ENCODE peak calls at places on chromosome 15, in six cellular contexts. Q is psoas muscle; H is CD8-positive, alpha-beta T cell; C is body of pancreas; O is endodermal cell; V is MM.1S. R is an unnamed sample.

GRCh38 chr15:61216519-61216918 is 12.6 kb downstream of the RORA start:
- DNase-seq in C (no peak), Q (no peak), H (no peak), V (no peak), O (peak), R (peak)

GRCh38 chr15:79339588-79340314 is 28.8 kb downstream of the TMED3 start:
- DNase-seq in H (no peak), O (peak), Q (no peak), V (peak), C (no peak), R (no peak)

GRCh38 chr15:38220874-38221273 is 31.8 kb upstream of the SPRED1 start:
- DNase-seq in C (no peak), Q (no peak), V (no peak), H (no peak), O (no peak), R (no peak)

GRCh38 chr15:62109457-62109856 is 42.7 kb downstream of the C2CD4A start:
- DNase-seq in C (no peak), V (no peak), O (no peak), H (no peak), Q (no peak), R (no peak)

GRCh38 chr15:80578871-80579270 is 116.2 kb upstream of the ABHD17C start:
- DNase-seq in O (peak), C (no peak), V (no peak), Q (no peak), H (no peak), R (no peak)

GRCh38 chr15:56241374-56242085 is 2.1 kb downstream of the RFX7 start:
- DNase-seq in C (no peak), Q (no peak), O (no peak), V (peak), H (no peak), R (no peak)

GRCh38 chr15:94523873-94524272 is 292.5 kb downstream of the MCTP2 start:
- DNase-seq in C (no peak), H (no peak), O (no peak), V (no peak), Q (no peak), R (no peak)

GRCh38 chr15:23073890-23074631 is 34.7 kb upstream of the TUBGCP5 start:
- DNase-seq in C (peak), V (no peak), H (no peak), Q (no peak), O (no peak), R (no peak)

GRCh38 chr15:70487380-70487725 is 276.0 kb downstream of the UACA start:
- DNase-seq in V (peak), O (no peak), C (no peak), H (no peak), Q (no peak), R (no peak)

GRCh38 chr15:90947577-90948357 is 6.9 kb upstream of the RCCD1 start:
- DNase-seq in H (no peak), C (no peak), O (no peak), V (no peak), Q (no peak), R (no peak)

GRCh38 chr15:31377030-31377429 is 50.4 kb downstream of the KLF13 start:
- DNase-seq in V (no peak), H (no peak), C (peak), O (no peak), Q (no peak), R (peak)

GRCh38 chr15:89494941-89495637 is 1.3 kb downstream of the RHCG start:
- DNase-seq in O (peak), H (no peak), Q (no peak), V (peak), C (no peak), R (peak)

GRCh38 chr15:89492934-89493631 is 3.3 kb downstream of the RHCG start:
- DNase-seq in Q (no peak), V (no peak), C (peak), O (peak), H (no peak), R (no peak)

GRCh38 chr15:89495638-89496145 is 691 bp downstream of the RHCG start:
- DNase-seq in C (no peak), O (no peak), Q (no peak), V (peak), H (no peak), R (peak)

GRCh38 chr15:89492111-89492641 is 4.2 kb downstream of the RHCG start:
- DNase-seq in V (no peak), Q (no peak), H (no peak), O (peak), C (no peak), R (peak)

DNA sequence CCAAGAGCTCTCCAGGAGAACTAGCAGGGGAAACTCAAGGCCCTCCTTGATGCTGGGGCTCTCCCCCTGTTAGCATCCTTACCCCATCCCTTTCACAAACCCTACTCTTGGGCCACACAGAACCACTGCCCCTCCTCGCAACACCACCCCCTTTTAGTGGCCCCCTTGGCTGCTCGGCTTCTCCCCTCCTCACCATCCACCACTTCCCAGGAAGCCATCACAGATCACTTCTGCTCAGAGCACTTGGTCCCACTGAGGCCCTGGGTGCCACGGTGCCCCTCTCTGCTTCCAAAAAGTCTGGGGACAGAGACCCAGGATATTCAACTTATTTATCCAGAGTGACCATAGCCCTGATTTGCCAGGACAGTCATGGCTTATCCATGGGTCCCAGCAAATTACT is 2.4 kb downstream of the RHCG start:
- DNase-seq in C (no peak), H (no peak), O (no peak), Q (no peak), V (no peak), R (no peak)
- H3K27ac ChIP-seq in C (no peak), H (no peak), O (no peak), Q (no peak), V (no peak), R (no peak)

GRCh38 chr15:101024111-101024695 is 105.0 kb downstream of the LRRK1 start:
- DNase-seq in H (no peak), C (no peak), V (no peak), Q (no peak), O (peak), R (no peak)
- H3K27ac ChIP-seq in H (no peak), C (peak), V (no peak), Q (peak), O (no peak), R (no peak)

GRCh38 chr15:84869510-84869909 is 15.0 kb upstream of the SLC28A1 start:
- DNase-seq in V (no peak), O (no peak), C (no peak), Q (no peak), H (no peak), R (no peak)
- H3K27ac ChIP-seq in V (no peak), O (no peak), C (no peak), Q (no peak), H (no peak), R (no peak)

DNA sequence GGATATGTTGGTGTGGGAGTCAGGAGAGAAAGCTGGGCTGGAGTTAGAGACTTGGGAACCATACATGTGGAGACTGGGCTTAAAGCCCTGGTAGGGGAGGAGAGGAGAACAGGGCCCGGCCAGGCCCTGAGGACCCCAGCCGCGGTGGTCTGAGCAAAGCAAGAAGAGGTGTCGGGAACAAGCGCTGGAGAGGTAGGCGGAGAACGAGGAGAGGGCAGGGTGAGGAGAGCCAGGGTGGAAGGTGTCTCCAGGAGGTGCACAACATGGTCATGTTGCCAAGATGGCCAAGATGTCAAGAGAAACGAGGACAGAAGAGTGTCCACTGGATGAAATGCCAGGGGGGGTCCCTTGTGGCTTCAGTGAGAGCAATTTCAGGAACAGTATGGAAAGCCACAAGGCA is 5.5 kb downstream of the CHAC1 start:
- DNase-seq in C (no peak), Q (no peak), H (no peak), O (no peak), V (no peak), R (no peak)
- H3K27ac ChIP-seq in C (no peak), Q (peak), H (no peak), O (no peak), V (no peak), R (no peak)